ENCODE peak calls at places on chromosomes 16 and 17, in seven cellular contexts. O is retinal pigment epithelial cell; P is stimulated activated CD8-positive, alpha-beta memory T cell treated with anti-CD3 and anti-CD28 coated beads, Interleukin-4, amount 100 ng/mL, for 1 hour; U is SK-N-SH; C is T-cell; T is HEK293T; D is nephron progenitor cell. F is an unnamed sample.

GRCh38 chr16:87824991-87825841 is 44.1 kb downstream of the SLC7A5 start:
- DNase-seq in T (no peak), P (no peak), C (no peak), U (no peak), D (no peak), O (no peak), F (no peak)

GRCh38 chr16:68079616-68080344 is 5.4 kb upstream of the NFATC3 start:
- DNase-seq in U (no peak), O (no peak), C (peak), T (no peak), D (peak), P (peak), F (no peak)

GRCh38 chr16:57497121-57497520 is 10.8 kb upstream of the DOK4 start:
- DNase-seq in D (no peak), T (no peak), O (no peak), C (no peak), U (no peak), P (no peak), F (no peak)

GRCh38 chr17:9237661-9238301 is 216.5 kb downstream of the NTN1 start:
- DNase-seq in U (no peak), P (no peak), C (no peak), D (no peak), T (no peak), O (no peak), F (no peak)

GRCh38 chr17:19756551-19756950 is 8.5 kb upstream of the ALDH3A1 start:
- DNase-seq in T (no peak), C (no peak), U (no peak), D (no peak), P (no peak), O (no peak), F (no peak)

GRCh38 chr16:67258160-67258835 is 9.5 kb downstream of the SLC9A5 start:
- DNase-seq in T (no peak), U (no peak), P (no peak), O (no peak), D (no peak), C (no peak), F (no peak)

GRCh38 chr17:28648698-28649097 is 3.7 kb upstream of the BLTP2 start:
- DNase-seq in C (no peak), P (no peak), T (no peak), O (no peak), U (no peak), D (no peak), F (no peak)

GRCh38 chr16:77169650-77170236 is 21.2 kb upstream of the MON1B start:
- DNase-seq in U (peak), C (no peak), O (no peak), D (peak), T (peak), P (no peak), F (peak)

GRCh38 chr17:28711723-28712036 is at the start of gene PROCA1:
- DNase-seq in O (no peak), U (no peak), P (no peak), T (peak), D (no peak), C (no peak), F (no peak)

GRCh38 chr16:89117975-89118289 is 24.3 kb downstream of the ACSF3 start:
- DNase-seq in D (no peak), O (no peak), P (no peak), T (no peak), U (no peak), C (no peak), F (no peak)

GRCh38 chr16:85515830-85516397 is 97.2 kb upstream of the GSE1 start:
- DNase-seq in O (no peak), U (peak), T (no peak), C (no peak), D (no peak), P (no peak), F (no peak)

GRCh38 chr16:10352262-10352661 is 33.6 kb upstream of the ATF7IP2 start:
- DNase-seq in C (no peak), U (no peak), D (no peak), T (no peak), P (no peak), O (no peak), F (no peak)

GRCh38 chr17:79654960-79655382 is 44.1 kb upstream of the RBFOX3 start:
- DNase-seq in C (no peak), P (no peak), O (no peak), U (peak), T (peak), D (no peak), F (no peak)

F was measured in SW 1271.